ENCODE peak calls at places on chromosomes 12 and 14, in ten cellular contexts. F, E, X, R, S, H, N, L, Z and A are unnamed samples.

GRCh38 chr14:90498198-90498597 is 101.4 kb downstream of the CALM1 start:
- DNase-seq in F (no peak), E (no peak), X (no peak), R (no peak), S (no peak), H (no peak), N (no peak), L (no peak), Z (no peak), A (no peak)

GRCh38 chr12:26471560-26471959 is 276.2 kb downstream of the SSPN start:
- DNase-seq in F (no peak), E (no peak), X (no peak), R (no peak), S (no peak), H (peak; percentile 56), N (peak; percentile 13), L (no peak), Z (no peak), A (peak; percentile 1)

GRCh38 chr14:76695263-76695920 is 65.9 kb upstream of the VASH1 start:
- DNase-seq in F (no peak), E (no peak), X (no peak), R (no peak), S (no peak), H (no peak), N (no peak), L (no peak), Z (no peak), A (no peak)

GRCh38 chr14:81400852-81401251 is 728 bp upstream of the STON2 start:
- DNase-seq in F (no peak), E (no peak), X (no peak), R (no peak), S (peak; percentile 93), H (peak; percentile 93), N (peak; percentile 81), L (peak; percentile 57), Z (no peak), A (peak; percentile 66)

GRCh38 chr14:68236525-68236924 is 416.9 kb downstream of the RAD51B start:
- DNase-seq in F (no peak), E (no peak), X (no peak), R (no peak), S (no peak), H (peak; percentile 51), N (no peak), L (no peak), Z (no peak), A (peak; percentile 41)

GRCh38 chr12:15152864-15153263 is 68.4 kb downstream of the RERG start:
- DNase-seq in F (no peak), E (no peak), X (no peak), R (no peak), S (peak; percentile 0), H (peak; percentile 27), N (no peak), L (no peak), Z (no peak), A (no peak)

GRCh38 chr12:115222220-115222619 is 538.2 kb upstream of the TBX3 start:
- DNase-seq in F (no peak), E (no peak), X (no peak), R (no peak), S (no peak), H (no peak), N (no peak), L (no peak), Z (no peak), A (no peak)

GRCh38 chr12:88793091-88793490 is 212.8 kb upstream of the KITLG start:
- DNase-seq in F (no peak), E (no peak), X (no peak), R (no peak), S (no peak), H (peak; percentile 78), N (peak; percentile 47), L (no peak), Z (no peak), A (no peak)

GRCh38 chr14:49946320-49947141 is 53.6 kb downstream of the ARF6 start:
- DNase-seq in F (no peak), E (peak; percentile 50), X (peak; percentile 73), R (no peak), S (peak; percentile 63), H (peak; percentile 81), N (peak; percentile 65), L (peak; percentile 49), Z (peak; percentile 41), A (peak; percentile 3)

GRCh38 chr12:100279612-100280244 is 12.8 kb downstream of the SCYL2 start:
- DNase-seq in F (no peak), E (no peak), X (no peak), R (no peak), S (no peak), H (peak; percentile 19), N (no peak), L (no peak), Z (no peak), A (no peak)

GRCh38 chr12:24960222-24960855 is 11.4 kb upstream of the BCAT1 start:
- DNase-seq in F (peak; percentile 18), E (no peak), X (peak; percentile 17), R (peak; percentile 6), S (peak; percentile 50), H (peak; percentile 72), N (peak; percentile 68), L (peak; percentile 70), Z (no peak), A (peak; percentile 75)

GRCh38 chr14:67359319-67359774 is 257 bp downstream of the ATP6V1D start:
- DNase-seq in F (no peak), E (no peak), X (no peak), R (no peak), S (no peak), H (peak; percentile 80), N (peak; percentile 45), L (no peak), Z (no peak), A (no peak)

GRCh38 chr14:84068288-84068687 is 1461.7 kb upstream of the FLRT2 start:
- DNase-seq in F (no peak), E (no peak), X (no peak), R (no peak), S (no peak), H (no peak), N (no peak), L (no peak), Z (no peak), A (no peak)

GRCh38 chr12:64890873-64891468 is 66.5 kb downstream of the TBC1D30 start:
- DNase-seq in F (no peak), E (peak; percentile 37), X (no peak), R (no peak), S (peak; percentile 67), H (peak; percentile 70), N (peak; percentile 43), L (no peak), Z (no peak), A (peak; percentile 62)

GRCh38 chr14:86481105-86481504 is 951.2 kb downstream of the FLRT2 start:
- DNase-seq in F (no peak), E (no peak), X (no peak), R (no peak), S (peak; percentile 34), H (peak; percentile 4), N (peak; percentile 5), L (no peak), Z (no peak), A (no peak)

GRCh38 chr14:93114068-93114710 is 1.5 kb downstream of the ITPK1 start:
- DNase-seq in F (no peak), E (no peak), X (no peak), R (no peak), S (no peak), H (no peak), N (no peak), L (peak; percentile 5), Z (no peak), A (peak; percentile 91)